ENCODE peak calls at places on chromosomes 2 and 18, in eight cellular contexts. A is heart left ventricle, L is lower leg skin, K is adrenal gland, C is endothelial cell, B is H1, U is neural crest cell, H is tibial artery. G is an unnamed sample.

GRCh38 chr2:237749002-237749401 is 49.6 kb upstream of the RBM44 start:
- DNase-seq in A (no peak), L (no peak), K (no peak), C (no peak), B (no peak), U (no peak), H (no peak), G (no peak)

GRCh38 chr2:11631462-11631861 is 38.5 kb downstream of the NTSR2 start:
- DNase-seq in A (no peak), L (no peak), K (no peak), C (no peak), B (no peak), U (no peak), H (no peak), G (no peak)

GRCh38 chr18:54023471-54023870 is 201.0 kb downstream of the MBD2 start:
- DNase-seq in A (no peak), L (no peak), K (no peak), C (no peak), B (no peak), U (no peak), H (no peak), G (no peak)

GRCh38 chr2:231708773-231709635 is 679 bp downstream of the PTMA start:
- DNase-seq in A (peak), L (no peak), K (peak), C (peak), B (peak), U (no peak), H (no peak), G (peak)

GRCh38 chr2:135701442-135701841 is 40.2 kb upstream of the UBXN4 start:
- DNase-seq in A (no peak), L (no peak), K (no peak), C (no peak), B (no peak), U (no peak), H (no peak), G (no peak)

GRCh38 chr2:181660181-181660580 is 3.3 kb upstream of the CERKL start:
- DNase-seq in A (no peak), L (no peak), K (no peak), C (no peak), B (no peak), U (no peak), H (no peak), G (no peak)

GRCh38 chr2:109644571-109645275 is 30.6 kb downstream of the SOWAHC start:
- DNase-seq in A (no peak), L (peak), K (no peak), C (no peak), B (peak), U (peak), H (no peak), G (peak)

GRCh38 chr2:21260316-21260715 is 136.5 kb downstream of the TDRD15 start:
- DNase-seq in A (no peak), L (no peak), K (no peak), C (no peak), B (no peak), U (no peak), H (no peak), G (no peak)

GRCh38 chr2:159124931-159125467 is 156.6 kb downstream of the TANC1 start:
- DNase-seq in A (no peak), L (no peak), K (no peak), C (no peak), B (no peak), U (no peak), H (no peak), G (no peak)

GRCh38 chr2:41832218-41832617 is 215.6 kb upstream of the PKDCC start:
- DNase-seq in A (no peak), L (no peak), K (no peak), C (no peak), B (no peak), U (no peak), H (no peak), G (no peak)

GRCh38 chr2:46187112-46187618 is 110.0 kb upstream of the EPAS1 start:
- DNase-seq in A (no peak), L (no peak), K (no peak), C (no peak), B (no peak), U (no peak), H (peak), G (no peak)

GRCh38 chr2:234770081-234770506 is 181.7 kb upstream of the SH3BP4 start:
- DNase-seq in A (peak), L (no peak), K (no peak), C (no peak), B (no peak), U (no peak), H (no peak), G (no peak)

GRCh38 chr2:203453858-203454451 is 81.1 kb downstream of the RAPH1 start:
- DNase-seq in A (peak), L (no peak), K (no peak), C (peak), B (no peak), U (peak), H (no peak), G (peak)

GRCh38 chr2:177433402-177433801 is 40.8 kb downstream of the AGPS start:
- DNase-seq in A (no peak), L (no peak), K (no peak), C (no peak), B (no peak), U (no peak), H (no peak), G (no peak)
- TF ChIP-seq CTCF in A (no peak), L (no peak), K (no peak), C (no peak), B (no peak), U (no peak), H (no peak), G (no peak)

GRCh38 chr2:72363406-72363805 is 215.7 kb upstream of the CYP26B1 start:
- DNase-seq in A (no peak), L (no peak), K (no peak), C (no peak), B (no peak), U (no peak), H (no peak), G (no peak)

GRCh38 chr2:72367530-72368225 is 220.0 kb upstream of the CYP26B1 start:
- DNase-seq in A (peak), L (peak), K (peak), C (no peak), B (no peak), U (no peak), H (peak), G (no peak)
- TF ChIP-seq CTCF in A (peak), L (no peak), K (no peak), C (no peak), B (peak), U (no peak), H (peak), G (no peak)

DNA sequence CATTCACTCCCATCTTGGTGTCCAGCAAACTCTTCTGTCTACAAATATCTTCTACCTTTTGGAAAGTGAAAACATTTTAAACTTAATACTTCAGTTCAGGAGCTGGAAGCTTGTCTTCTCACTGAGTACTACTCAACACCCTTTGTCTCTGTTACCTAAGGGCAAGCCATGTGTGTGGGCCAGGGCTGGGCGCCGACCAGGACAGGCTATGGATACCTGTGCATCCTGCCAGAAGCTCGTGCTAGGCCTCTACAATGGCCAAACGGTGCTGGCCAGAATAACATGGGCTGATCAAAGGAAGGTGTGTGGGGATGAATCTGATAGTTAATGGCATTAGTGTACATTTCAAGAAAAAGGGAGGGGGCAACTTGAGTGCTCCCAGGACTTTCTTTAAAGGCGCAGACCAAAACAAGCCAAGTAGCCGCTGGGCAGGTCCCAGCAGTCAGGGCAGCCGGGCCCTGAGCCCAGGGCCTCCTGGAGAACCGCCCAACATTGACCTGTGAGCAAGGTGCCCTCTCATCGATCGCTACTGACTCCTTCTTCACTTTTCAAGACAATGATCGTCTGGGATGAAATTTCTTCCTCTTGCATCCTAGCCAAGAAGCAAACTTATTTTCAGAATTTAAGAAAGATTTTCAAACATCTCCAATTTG is 29.0 kb upstream of the ID2 start:
- DNase-seq in A (no peak), L (no peak), K (no peak), C (no peak), B (no peak), U (no peak), H (peak), G (no peak)
- TF ChIP-seq CTCF in A (no peak), L (no peak), K (no peak), C (no peak), B (no peak), U (no peak), H (no peak), G (no peak)

DNA sequence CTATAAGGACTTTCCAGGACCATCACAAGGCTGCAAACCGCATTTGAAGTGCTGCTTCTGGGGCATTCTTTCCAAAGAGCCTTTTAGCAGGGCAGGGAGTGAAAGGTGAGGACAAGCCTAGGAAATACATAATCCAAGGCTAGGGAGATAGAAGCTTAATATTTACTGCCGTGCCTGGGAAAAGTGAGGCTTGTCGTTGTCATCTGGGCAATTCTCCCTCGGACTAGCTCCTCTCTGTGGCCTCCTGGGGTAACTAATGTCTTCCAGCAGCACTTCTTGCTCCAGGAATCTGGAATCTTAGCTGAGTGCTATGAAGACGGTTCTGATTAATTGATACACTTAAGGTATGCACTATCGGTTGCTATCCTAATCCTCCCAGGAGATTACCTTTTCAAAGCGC is 69.3 kb upstream of the ATL2 start:
- DNase-seq in A (no peak), L (no peak), K (peak), C (no peak), B (no peak), U (no peak), H (no peak), G (no peak)
- TF ChIP-seq CTCF in A (peak), L (no peak), K (peak), C (no peak), B (peak), U (no peak), H (peak), G (no peak)

GRCh38 chr2:8644605-8645175 is 37.2 kb upstream of the ID2 start:
- DNase-seq in A (no peak), L (no peak), K (no peak), C (no peak), B (no peak), U (no peak), H (peak), G (no peak)
- TF ChIP-seq CTCF in A (no peak), L (no peak), K (no peak), C (peak), B (peak), U (no peak), H (no peak), G (no peak)